ENCODE peak calls at places on chromosomes 16 and 17, in eight cellular contexts. V is spleen, H is transverse colon, W is GM12891, T is prostate gland, P is GM23338, X is sigmoid colon, U is esophagus muscularis mucosa. Q is an unnamed sample.

GRCh38 chr17:32111141-32111771 is 31.0 kb upstream of the RHOT1 start:
- DNase-seq in P (peak; percentile 83), U (no peak), W (no peak), V (no peak), T (peak; percentile 32), H (peak; percentile 33), X (peak; percentile 82), Q (no peak)

GRCh38 chr16:66007717-66008116 is 358.8 kb upstream of the CDH5 start:
- DNase-seq in T (no peak), X (no peak), P (no peak), U (no peak), H (no peak), V (no peak), W (no peak), Q (no peak)

GRCh38 chr17:19713462-19713861 is 2.9 kb downstream of the SLC47A2 start:
- DNase-seq in U (no peak), W (no peak), P (peak; percentile 76), V (no peak), X (no peak), H (no peak), T (no peak), Q (no peak)

GRCh38 chr16:11190585-11191565 is 65.1 kb downstream of the SOCS1 start:
- DNase-seq in X (no peak), W (no peak), U (no peak), H (no peak), T (no peak), P (no peak), V (no peak), Q (no peak)

GRCh38 chr17:14428640-14429029 is 127.8 kb downstream of the HS3ST3B1 start:
- DNase-seq in P (no peak), T (no peak), W (no peak), X (no peak), U (no peak), V (peak; percentile 81), H (no peak), Q (no peak)

GRCh38 chr17:20171741-20172377 is 162.7 kb downstream of the SPECC1 start:
- DNase-seq in W (no peak), U (no peak), V (no peak), P (no peak), X (no peak), H (no peak), T (no peak), Q (no peak)

GRCh38 chr16:89460556-89460955 is 29.8 kb downstream of the ANKRD11 start:
- DNase-seq in U (no peak), X (no peak), H (no peak), V (peak; percentile 9), P (no peak), T (no peak), W (no peak), Q (no peak)

GRCh38 chr16:68244481-68244902 is 681 bp upstream of the PLA2G15 start:
- DNase-seq in U (no peak), V (peak; percentile 83), P (no peak), W (no peak), T (no peak), X (no peak), H (no peak), Q (no peak)

GRCh38 chr16:7209598-7209997 is 123.0 kb upstream of the RBFOX1 start:
- DNase-seq in T (no peak), U (no peak), P (no peak), X (no peak), W (no peak), H (no peak), V (no peak), Q (no peak)

GRCh38 chr17:64420143-64420670 is 28.7 kb upstream of the MILR1 start:
- DNase-seq in T (peak; percentile 46), V (no peak), X (no peak), H (no peak), U (no peak), W (no peak), P (peak; percentile 84), Q (no peak)

GRCh38 chr17:48322060-48322459 is 108.0 kb downstream of the SKAP1 start:
- DNase-seq in U (no peak), H (no peak), V (no peak), T (no peak), W (no peak), P (no peak), X (no peak), Q (no peak)

GRCh38 chr17:67467500-67468481 is 90.7 kb downstream of the PITPNC1 start:
- DNase-seq in T (no peak), V (no peak), P (no peak), W (no peak), X (no peak), H (no peak), U (no peak), Q (no peak)

GRCh38 chr16:58124601-58124915 is 4.6 kb downstream of the CFAP20 start:
- DNase-seq in X (no peak), U (no peak), H (no peak), W (no peak), T (no peak), P (no peak), V (no peak), Q (no peak)

GRCh38 chr17:7833795-7834553 is at the start of gene KDM6B:
- DNase-seq in V (peak; percentile 97), T (peak; percentile 95), W (peak; percentile 88), U (peak; percentile 98), P (peak; percentile 97), H (peak; percentile 96), X (peak; percentile 98), Q (peak; percentile 95)

GRCh38 chr17:67246648-67247415 is 1.8 kb upstream of the HELZ start:
- DNase-seq in W (no peak), T (peak; percentile 65), U (no peak), V (peak; percentile 75), P (peak; percentile 75), H (peak; percentile 76), X (no peak), Q (peak; percentile 61)

GRCh38 chr16:77674888-77675287 is 47.4 kb upstream of the NUDT7 start:
- DNase-seq in U (no peak), H (no peak), T (no peak), P (no peak), W (no peak), V (no peak), X (no peak), Q (no peak)

GRCh38 chr16:86133847-86134375 is 234.9 kb downstream of the IRF8 start:
- DNase-seq in H (no peak), X (no peak), U (no peak), T (no peak), P (no peak), W (no peak), V (no peak), Q (no peak)

GRCh38 chr17:48262982-48263586 is 155.5 kb downstream of the SNX11 start:
- DNase-seq in W (no peak), V (no peak), U (no peak), H (no peak), P (no peak), X (no peak), T (no peak), Q (no peak)

GRCh38 chr17:50218771-50219315 is 17.4 kb upstream of the COL1A1 start:
- DNase-seq in V (no peak), U (peak; percentile 88), T (no peak), W (no peak), P (no peak), X (peak; percentile 73), H (no peak), Q (no peak)

GRCh38 chr17:64449545-64449944 is 630 bp downstream of the MILR1 start:
- DNase-seq in X (no peak), V (no peak), U (no peak), W (no peak), T (no peak), P (no peak), H (no peak), Q (no peak)

GRCh38 chr16:73743665-73744496 is 552.7 kb upstream of the PSMD7 start:
- DNase-seq in W (no peak), T (no peak), V (no peak), X (no peak), U (peak; percentile 74), H (no peak), P (peak; percentile 60), Q (no peak)

GRCh38 chr16:6031102-6031501 is 933.5 kb upstream of the EEF2KMT start:
- DNase-seq in W (no peak), P (no peak), T (no peak), U (no peak), V (no peak), X (no peak), H (no peak), Q (no peak)

GRCh38 chr17:6476061-6476833 is 32.0 kb downstream of the PIMREG start:
- DNase-seq in H (no peak), V (no peak), U (no peak), T (no peak), P (no peak), W (no peak), X (no peak), Q (no peak)

GRCh38 chr17:78839173-78839761 is 1.3 kb downstream of the USP36 start:
- DNase-seq in X (no peak), T (no peak), V (no peak), U (no peak), W (no peak), H (no peak), P (no peak), Q (no peak)

GRCh38 chr17:78840780-78841611 is at the start of gene USP36:
- DNase-seq in T (peak; percentile 99), V (peak; percentile 100), H (peak; percentile 100), W (peak; percentile 97), U (peak; percentile 100), P (peak; percentile 100), X (peak; percentile 100), Q (peak; percentile 100)

GRCh38 chr17:78840530-78840779 is 159 bp downstream of the USP36 start:
- DNase-seq in V (no peak), T (no peak), X (no peak), U (no peak), P (no peak), H (no peak), W (no peak), Q (no peak)

GRCh38 chr17:78838574-78839005 is 2.0 kb downstream of the USP36 start:
- DNase-seq in X (no peak), V (peak; percentile 76), P (no peak), T (peak; percentile 43), U (no peak), H (peak; percentile 50), W (no peak), Q (no peak)

GRCh38 chr17:78839762-78840529 is 668 bp downstream of the USP36 start:
- DNase-seq in V (no peak), P (peak; percentile 23), H (peak; percentile 60), U (no peak), W (peak; percentile 47), X (peak; percentile 79), T (no peak), Q (no peak)
- TF ChIP-seq POLR2AphosphoS5 in V (no peak), P (no peak), H (no peak), U (peak; percentile 77), W (peak; percentile 34), X (peak; percentile 64), T (no peak), Q (no peak)

GRCh38 chr17:37100231-37100630 is 151.5 kb downstream of the AATF start:
- DNase-seq in V (no peak), W (no peak), T (no peak), X (no peak), P (no peak), H (no peak), U (no peak), Q (no peak)
- TF ChIP-seq POLR2AphosphoS5 in V (no peak), W (no peak), T (no peak), X (no peak), P (no peak), H (no peak), U (no peak), Q (no peak)

GRCh38 chr17:82065638-82066303 is at the start of gene DUS1L:
- DNase-seq in V (peak; percentile 91), P (peak; percentile 74), W (peak; percentile 96), H (peak; percentile 67), T (no peak), X (peak; percentile 80), U (no peak), Q (no peak)
- TF ChIP-seq POLR2AphosphoS5 in V (peak; percentile 84), P (peak; percentile 59), W (no peak), H (peak; percentile 52), T (peak; percentile 64), X (peak; percentile 50), U (peak; percentile 65), Q (peak; percentile 73)

GRCh38 chr17:75773808-75774470 is 8.9 kb upstream of the GALK1 start:
- DNase-seq in W (no peak), P (peak; percentile 80), X (peak; percentile 74), V (peak; percentile 72), T (no peak), U (no peak), H (peak; percentile 13), Q (peak; percentile 41)
- TF ChIP-seq POLR2AphosphoS5 in W (no peak), P (no peak), X (no peak), V (no peak), T (no peak), U (no peak), H (no peak), Q (peak; percentile 43)